ENCODE peak calls at places on chromosomes 1 and 21, in four cellular contexts. A is ascending aorta, N is brain microvascular endothelial cell, O is colonic mucosa. F is an unnamed sample.

GRCh38 chr1:38616846-38617245 is 242.7 kb downstream of the RRAGC start:
- DNase-seq in A (no peak), O (no peak), N (no peak), F (no peak)

GRCh38 chr1:153217212-153217611 is at the start of gene PRR9:
- DNase-seq in O (no peak), A (no peak), N (no peak), F (no peak)

GRCh38 chr1:236451796-236452373 is 57.8 kb downstream of the EDARADD start:
- DNase-seq in O (peak), A (no peak), N (no peak), F (peak)

GRCh38 chr1:77900687-77901293 is 12.4 kb downstream of the NEXN start:
- DNase-seq in O (peak), A (no peak), N (peak), F (peak)

GRCh38 chr1:4468804-4469514 is 185.4 kb upstream of the AJAP1 start:
- DNase-seq in A (no peak), O (no peak), N (no peak), F (no peak)

GRCh38 chr21:44969066-44969649 is 29.3 kb downstream of the SLX9 start:
- DNase-seq in N (no peak), A (no peak), O (no peak), F (no peak)

GRCh38 chr1:224640587-224640986 is 24.5 kb downstream of the CNIH3 start:
- DNase-seq in O (no peak), N (no peak), A (no peak), F (no peak)

GRCh38 chr21:25373126-25374082 is 233.9 kb downstream of the MRPL39 start:
- DNase-seq in A (no peak), N (no peak), O (no peak), F (peak)

GRCh38 chr1:172973424-172973823 is 77.3 kb downstream of the TNFSF18 start:
- DNase-seq in A (peak), N (no peak), O (no peak), F (no peak)

GRCh38 chr1:182299728-182300581 is 91.6 kb downstream of the GLUL start:
- DNase-seq in N (no peak), A (no peak), O (peak), F (no peak)

GRCh38 chr1:235244969-235245592 is 82.9 kb downstream of the ARID4B start:
- DNase-seq in A (no peak), N (no peak), O (no peak), F (no peak)

GRCh38 chr1:217332426-217333065 is 298.3 kb downstream of the GPATCH2 start:
- DNase-seq in O (no peak), N (no peak), A (no peak), F (peak)

GRCh38 chr1:168476588-168477379 is 67.0 kb downstream of the XCL2 start:
- DNase-seq in N (no peak), A (no peak), O (no peak), F (no peak)

GRCh38 chr1:886760-887159 is 37.0 kb upstream of the SAMD11 start:
- DNase-seq in O (no peak), N (no peak), A (no peak), F (no peak)

GRCh38 chr1:151512801-151513625 is 1.8 kb downstream of the CGN start:
- DNase-seq in N (no peak), O (peak), A (no peak), F (peak)

GRCh38 chr1:151516031-151516511 is 4.9 kb downstream of the CGN start:
- DNase-seq in O (no peak), N (no peak), A (no peak), F (peak)

GRCh38 chr1:151514366-151514765 is 3.2 kb downstream of the CGN start:
- DNase-seq in N (no peak), O (no peak), A (no peak), F (no peak)

GRCh38 chr1:151513626-151514101 is 2.5 kb downstream of the CGN start:
- DNase-seq in O (peak), A (no peak), N (no peak), F (peak)

DNA sequence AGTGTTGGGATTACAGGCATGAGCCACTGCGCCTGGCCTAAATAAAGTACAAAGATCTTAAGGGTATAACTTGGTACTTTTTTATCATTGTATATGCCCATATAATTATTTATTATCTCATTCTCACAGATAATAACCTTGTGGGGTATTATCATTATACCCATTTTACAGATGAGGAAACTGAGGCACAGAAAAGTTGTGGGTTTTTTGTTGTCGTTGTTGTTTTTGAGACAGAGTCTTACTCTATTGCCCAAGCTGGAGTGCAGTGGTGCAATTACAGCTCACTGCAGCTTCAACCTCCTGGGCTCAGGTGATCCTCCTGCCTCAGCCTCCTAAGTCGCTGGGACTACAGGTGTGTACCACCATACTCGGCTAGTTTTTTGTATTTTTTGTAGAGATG is 4.1 kb downstream of the CGN start:
- DNase-seq in N (no peak), O (no peak), A (no peak), F (no peak)
- H3K27ac ChIP-seq in N (no peak), O (peak), A (no peak), F (peak)

GRCh38 chr1:169692766-169693460 is 18.5 kb downstream of the SELL start:
- DNase-seq in O (no peak), A (no peak), N (no peak), F (no peak)
- H3K27ac ChIP-seq in O (no peak), A (no peak), N (no peak), F (no peak)

DNA sequence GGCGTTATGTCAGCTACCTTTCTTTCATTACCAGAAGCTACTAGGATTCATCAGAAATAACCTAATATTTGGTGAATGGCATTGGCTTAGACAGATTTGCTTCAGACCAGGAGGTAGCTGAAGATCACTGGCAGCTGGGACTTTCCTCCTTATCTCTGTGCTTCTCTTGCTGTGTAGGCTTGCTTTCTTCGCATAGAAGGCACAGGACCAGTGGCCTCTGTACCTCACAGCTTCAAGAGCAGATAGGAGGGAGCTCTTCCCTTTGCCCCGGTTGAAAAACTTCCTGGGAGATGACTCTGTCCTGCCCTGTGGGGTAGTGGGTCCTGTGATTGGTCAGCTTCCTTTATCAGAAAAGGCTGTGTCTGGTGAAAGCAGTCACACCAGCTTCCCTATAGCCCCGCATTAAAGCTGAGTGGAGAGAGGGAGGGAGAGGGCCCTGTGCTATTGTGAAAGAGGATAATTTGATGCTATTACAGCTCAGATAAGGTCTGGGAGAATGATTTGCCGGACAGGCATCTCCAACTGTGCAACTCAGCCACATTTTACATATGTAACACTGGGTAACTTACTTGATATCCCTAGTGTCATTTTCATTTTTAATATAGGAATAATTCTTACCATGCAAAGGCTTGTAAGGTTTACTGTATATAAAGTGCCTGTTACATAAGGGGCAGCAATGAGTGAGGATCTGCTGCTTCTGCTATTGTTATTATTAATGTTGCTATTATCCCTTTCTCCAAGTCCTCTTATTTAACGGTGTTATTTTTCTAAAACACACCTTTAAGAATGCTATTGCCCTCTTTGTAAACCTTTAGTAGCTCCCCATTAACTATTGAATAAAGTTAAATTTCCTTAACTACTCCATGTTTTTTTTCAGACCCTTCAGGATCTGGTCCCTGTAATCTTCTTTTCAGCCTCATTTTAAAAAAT is 31.6 kb downstream of the OSBPL9 start:
- DNase-seq in A (no peak), N (peak), O (peak), F (peak)
- H3K27ac ChIP-seq in A (peak), N (peak), O (peak), F (peak)

DNA sequence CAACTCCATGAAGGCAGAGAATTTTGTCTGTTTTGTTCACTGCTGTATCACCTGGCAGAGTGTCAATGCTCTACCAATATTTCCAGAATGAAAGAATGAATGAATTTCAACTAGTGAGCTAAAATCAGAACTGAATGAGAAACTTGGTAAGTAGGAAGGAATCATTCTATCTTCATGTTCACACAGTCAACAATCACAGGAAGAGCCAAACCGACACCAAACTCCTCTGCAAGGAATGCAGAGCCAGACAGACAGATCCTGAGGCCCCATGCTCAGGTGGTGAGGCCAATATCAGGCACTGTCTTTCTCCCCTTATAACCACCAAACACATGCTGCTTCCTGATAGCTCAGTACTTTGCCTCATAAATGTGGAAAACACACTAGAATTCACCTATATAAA is 139.1 kb downstream of the SLC45A1 start:
- DNase-seq in O (no peak), A (no peak), N (no peak), F (no peak)
- H3K27ac ChIP-seq in O (peak), A (peak), N (no peak), F (no peak)

GRCh38 chr1:8137406-8138244 is 111.5 kb upstream of the ERRFI1 start:
- DNase-seq in N (peak), O (no peak), A (peak), F (peak)
- H3K27ac ChIP-seq in N (peak), O (peak), A (peak), F (peak)

DNA sequence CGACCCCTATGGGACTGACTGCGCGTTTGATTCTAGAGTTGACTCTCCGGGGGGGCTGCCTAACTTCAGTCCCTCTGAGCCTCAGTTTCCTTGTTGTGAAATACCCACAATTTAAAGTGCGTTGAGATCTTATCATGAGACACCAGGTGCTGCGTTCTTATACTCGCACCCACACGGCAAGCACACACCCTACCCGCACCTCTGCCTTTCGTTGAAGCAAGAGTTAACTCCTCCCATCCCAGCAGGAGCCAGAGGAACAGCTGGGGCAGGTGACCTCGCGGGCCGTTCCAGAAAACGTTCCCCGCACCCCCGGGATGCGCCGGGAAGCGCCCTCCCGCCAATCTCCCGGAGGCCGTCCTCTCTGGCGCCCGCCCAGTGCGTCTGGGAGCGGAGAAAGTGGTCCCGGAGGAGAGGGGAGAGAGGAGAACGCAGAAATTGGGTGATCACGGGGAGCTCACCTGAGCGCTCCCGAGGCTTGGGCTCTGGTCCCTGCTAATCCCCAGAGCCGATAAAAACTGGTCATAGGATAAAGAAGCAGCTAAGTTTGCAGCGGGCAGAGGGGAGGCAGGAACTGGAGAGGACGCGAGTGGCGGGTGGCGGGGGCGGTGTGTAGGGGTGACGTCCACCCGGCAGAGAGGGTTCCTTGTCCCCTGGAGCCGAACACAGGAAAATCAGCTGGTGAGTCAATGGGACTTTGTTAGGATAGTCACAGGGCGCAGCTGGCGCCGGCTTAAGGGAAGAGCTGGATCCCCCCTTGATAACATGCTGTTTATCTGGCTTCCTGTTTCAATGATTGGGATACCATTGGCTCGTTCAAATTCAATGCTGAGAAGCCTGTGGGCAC is 856 bp downstream of the NAV1 start:
- DNase-seq in A (no peak), N (peak), O (no peak), F (peak)
- H3K27ac ChIP-seq in A (peak), N (peak), O (peak), F (no peak)

DNA sequence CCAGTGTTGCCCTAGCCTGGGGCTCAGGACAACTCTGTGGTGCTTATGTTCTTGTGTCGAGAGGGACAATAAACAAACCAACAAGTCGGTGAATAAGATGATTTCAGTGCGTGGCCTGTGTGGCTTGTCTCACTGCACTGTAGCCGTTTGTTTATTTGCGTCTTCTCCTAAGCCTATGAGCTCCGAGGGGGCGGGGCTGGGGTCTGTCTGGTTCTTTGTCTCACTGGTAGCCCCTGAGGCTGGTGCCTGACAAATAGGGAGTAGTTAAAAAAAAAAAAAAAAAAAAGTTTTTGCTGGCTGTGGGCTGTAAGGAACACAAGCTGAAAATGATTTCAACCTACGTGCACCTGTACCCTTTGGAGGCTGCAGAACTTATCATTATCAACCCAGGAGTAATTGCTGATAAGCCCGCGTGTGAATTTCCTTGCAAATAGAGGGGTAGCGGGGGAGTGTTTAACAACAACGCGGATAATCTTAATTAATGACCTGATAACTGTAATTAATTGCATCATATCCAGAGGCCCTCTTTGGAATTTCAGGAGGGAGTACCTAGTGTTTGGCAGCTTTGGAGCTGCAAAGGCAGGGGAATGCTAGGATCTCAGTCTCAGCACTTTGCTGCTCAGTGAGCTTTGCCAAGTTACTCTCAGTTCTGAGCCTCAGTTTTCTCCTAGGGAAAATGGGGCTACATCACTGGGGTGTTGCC is 919 bp upstream of the ARHGEF10L start:
- DNase-seq in N (no peak), O (peak), A (peak), F (no peak)
- H3K27ac ChIP-seq in N (no peak), O (peak), A (peak), F (no peak)